ENCODE peak calls at places on chromosomes 5 and 9, in eight cellular contexts. H is RWPE2; W is gastrocnemius medialis; P is Right ventricle myocardium superior; Y is right cardiac atrium; B is right lobe of liver; L is stimulated activated naive CD8-positive, alpha-beta T cell treated with anti-CD3 and anti-CD28 coated beads, Interleukin-15, Interleukin-2, amounts not matched to agents 100 U/mL and 50 U/mL, for 24 hours; G is T-cell. C is an unnamed sample.

GRCh38 chr5:154342211-154342610 is 103.6 kb upstream of the SAP30L start:
- ATAC-seq in H (no peak), L (no peak), W (no peak), Y (no peak), P (no peak), B (no peak), G (no peak), C (no peak)

GRCh38 chr9:104961238-104961637 is 33.3 kb upstream of the ABCA1 start:
- ATAC-seq in Y (no peak), G (peak; percentile 98), B (peak; percentile 61), W (no peak), L (peak; percentile 100), P (no peak), H (peak; percentile 99), C (peak; percentile 63)

GRCh38 chr5:140372971-140373487 is 13.0 kb downstream of the SLC4A9 start:
- ATAC-seq in W (peak; percentile 71), B (peak; percentile 97), H (peak; percentile 85), G (peak; percentile 66), P (peak; percentile 79), L (peak; percentile 45), Y (peak; percentile 81), C (peak; percentile 96)

GRCh38 chr5:159163700-159164044 is 45.7 kb downstream of the RNF145 start:
- ATAC-seq in L (no peak), B (no peak), H (peak; percentile 21), W (no peak), G (no peak), P (no peak), Y (no peak), C (peak; percentile 39)

GRCh38 chr9:109950710-109951443 is 170.9 kb downstream of the PALM2AKAP2 start:
- ATAC-seq in G (peak; percentile 72), W (no peak), Y (no peak), H (no peak), L (peak; percentile 69), P (peak; percentile 31), B (peak; percentile 74), C (no peak)

GRCh38 chr5:135055385-135055784 is 21.4 kb upstream of the PITX1 start:
- ATAC-seq in G (no peak), P (peak; percentile 99), B (no peak), L (no peak), W (peak; percentile 90), H (no peak), Y (peak; percentile 77), C (no peak)

GRCh38 chr5:42514759-42515158 is 91.5 kb downstream of the GHR start:
- ATAC-seq in W (peak; percentile 53), B (peak; percentile 57), Y (no peak), G (no peak), H (peak; percentile 64), P (peak; percentile 37), L (no peak), C (no peak)

GRCh38 chr9:132582276-132582785 is at the start of gene BARHL1:
- ATAC-seq in P (no peak), H (no peak), B (no peak), W (no peak), G (no peak), L (no peak), Y (no peak), C (no peak)